ENCODE peak calls at places on chromosomes 4 and X, in eight cellular contexts. W, T, R, J, D, S, G and Q are unnamed samples.

GRCh38 chrX:110915120-110915519 is 119.5 kb upstream of the CHRDL1 start:
- DNase-seq in W (no peak), T (no peak), R (no peak), J (no peak), D (no peak), S (no peak), G (no peak), Q (no peak)

GRCh38 chr4:10108818-10109783 is 7.5 kb downstream of the WDR1 start:
- DNase-seq in W (no peak), T (no peak), R (peak), J (no peak), D (peak), S (no peak), G (no peak), Q (no peak)

GRCh38 chrX:135890087-135890585 is 3.1 kb downstream of the CT45A10 start:
- DNase-seq in W (no peak), T (no peak), R (no peak), J (no peak), D (no peak), S (no peak), G (no peak), Q (no peak)

GRCh38 chrX:71612256-71612655 is 6.1 kb downstream of the CXCR3 start:
- DNase-seq in W (no peak), T (no peak), R (no peak), J (no peak), D (no peak), S (no peak), G (no peak), Q (no peak)

GRCh38 chr4:124288706-124289486 is 423.6 kb downstream of the ANKRD50 start:
- DNase-seq in W (no peak), T (no peak), R (no peak), J (no peak), D (no peak), S (no peak), G (no peak), Q (no peak)

GRCh38 chrX:18255059-18255458 is 34.4 kb upstream of the BEND2 start:
- DNase-seq in W (no peak), T (no peak), R (no peak), J (no peak), D (no peak), S (no peak), G (no peak), Q (no peak)

GRCh38 chrX:141673946-141674345 is 24.6 kb downstream of the SPANXD start:
- DNase-seq in W (no peak), T (no peak), R (no peak), J (no peak), D (no peak), S (no peak), G (no peak), Q (no peak)

GRCh38 chrX:49230500-49231232 is 2.5 kb downstream of the CACNA1F start:
- DNase-seq in W (peak), T (no peak), R (peak), J (peak), D (peak), S (no peak), G (peak), Q (no peak)

GRCh38 chr4:122458625-122459024 is 2.1 kb upstream of the IL2 start:
- DNase-seq in W (no peak), T (no peak), R (peak), J (no peak), D (peak), S (no peak), G (no peak), Q (no peak)

GRCh38 chrX:136574548-136574947 is 42.5 kb downstream of the VGLL1 start:
- DNase-seq in W (no peak), T (peak), R (no peak), J (no peak), D (no peak), S (no peak), G (no peak), Q (no peak)

GRCh38 chr4:2354760-2355159 is 63.7 kb downstream of the ZFYVE28 start:
- DNase-seq in W (no peak), T (no peak), R (peak), J (no peak), D (no peak), S (peak), G (peak), Q (no peak)

GRCh38 chrX:12894074-12894691 is 12.2 kb upstream of the TLR8 start:
- DNase-seq in W (peak), T (peak), R (peak), J (peak), D (peak), S (peak), G (peak), Q (peak)

GRCh38 chr4:173415885-173416658 is 17.2 kb upstream of the SCRG1 start:
- DNase-seq in W (no peak), T (no peak), R (no peak), J (no peak), D (no peak), S (peak), G (no peak), Q (no peak)